ENCODE peak calls at places on chromosomes 13 and 19, in six cellular contexts. A, O, L, B, R and K are unnamed samples.

GRCh38 chr19:39438270-39438934 is 2.7 kb upstream of the RPS16 start:
- DNase-seq in O (no peak), A (peak; percentile 58), R (no peak), B (no peak), L (no peak), K (peak; percentile 44)

GRCh38 chr19:46155237-46155636 is 7.2 kb downstream of the IGFL2 start:
- DNase-seq in O (no peak), R (no peak), A (no peak), B (no peak), L (no peak), K (peak; percentile 7)

GRCh38 chr13:57740719-57741118 is 109.2 kb downstream of the PCDH17 start:
- DNase-seq in O (no peak), R (no peak), B (no peak), L (no peak), A (no peak), K (no peak)

GRCh38 chr13:99260216-99260615 is 2.0 kb upstream of the GPR18 start:
- DNase-seq in R (no peak), O (no peak), A (no peak), L (no peak), B (no peak), K (no peak)

GRCh38 chr19:1017115-1017905 is 3.6 kb downstream of the TMEM259 start:
- DNase-seq in O (no peak), B (no peak), A (no peak), R (no peak), L (no peak), K (no peak)

GRCh38 chr19:53158119-53158656 is 665 bp downstream of the ZNF347 start:
- DNase-seq in B (peak; percentile 41), R (no peak), L (peak; percentile 70), O (peak; percentile 22), A (peak; percentile 38), K (no peak)

GRCh38 chr19:55431183-55431582 is 11.9 kb downstream of the SHISA7 start:
- DNase-seq in B (no peak), L (no peak), A (no peak), R (no peak), O (no peak), K (no peak)

GRCh38 chr19:38551450-38551813 is 66.3 kb downstream of the MAP4K1 start:
- DNase-seq in R (no peak), O (no peak), L (no peak), B (peak; percentile 75), A (no peak), K (no peak)

GRCh38 chr19:4083677-4084546 is 17.2 kb upstream of the ZBTB7A start:
- DNase-seq in R (no peak), L (no peak), B (peak; percentile 84), O (no peak), A (no peak), K (no peak)

GRCh38 chr13:78998736-78999135 is 339.8 kb upstream of the OBI1 start:
- DNase-seq in L (no peak), R (no peak), O (no peak), B (no peak), A (no peak), K (no peak)

GRCh38 chr19:1862424-1863307 is 713 bp downstream of the KLF16 start:
- DNase-seq in A (no peak), R (no peak), L (no peak), O (no peak), B (peak; percentile 78), K (no peak)

GRCh38 chr13:114237415-114238112 is 2.9 kb downstream of the CDC16 start:
- DNase-seq in B (no peak), R (no peak), A (no peak), O (no peak), L (no peak), K (no peak)

GRCh38 chr13:101556676-101557121 is 104.2 kb downstream of the ITGBL1 start:
- DNase-seq in O (no peak), A (no peak), L (no peak), R (no peak), B (no peak), K (no peak)

GRCh38 chr13:47420012-47420411 is 523.2 kb upstream of the HTR2A start:
- DNase-seq in R (no peak), O (no peak), A (no peak), L (no peak), B (no peak), K (peak; percentile 6)
- TF ChIP-seq CTCF in R (peak; percentile 4), O (no peak), A (peak; percentile 51), L (no peak), B (no peak), K (no peak)

GRCh38 chr19:5396963-5397362 is 56.4 kb upstream of the PTPRS start:
- DNase-seq in A (no peak), R (no peak), O (no peak), B (no peak), L (no peak), K (no peak)

GRCh38 chr19:5395541-5395940 is 54.9 kb upstream of the PTPRS start:
- DNase-seq in O (no peak), R (no peak), B (no peak), L (no peak), A (peak; percentile 17), K (no peak)

GRCh38 chr19:5395996-5396939 is 55.7 kb upstream of the PTPRS start:
- DNase-seq in B (no peak), L (no peak), A (no peak), O (no peak), R (no peak), K (no peak)

GRCh38 chr19:5397804-5398692 is 57.2 kb upstream of the ZNRF4 start:
- DNase-seq in L (no peak), A (no peak), O (no peak), B (no peak), R (no peak), K (peak; percentile 7)

DNA sequence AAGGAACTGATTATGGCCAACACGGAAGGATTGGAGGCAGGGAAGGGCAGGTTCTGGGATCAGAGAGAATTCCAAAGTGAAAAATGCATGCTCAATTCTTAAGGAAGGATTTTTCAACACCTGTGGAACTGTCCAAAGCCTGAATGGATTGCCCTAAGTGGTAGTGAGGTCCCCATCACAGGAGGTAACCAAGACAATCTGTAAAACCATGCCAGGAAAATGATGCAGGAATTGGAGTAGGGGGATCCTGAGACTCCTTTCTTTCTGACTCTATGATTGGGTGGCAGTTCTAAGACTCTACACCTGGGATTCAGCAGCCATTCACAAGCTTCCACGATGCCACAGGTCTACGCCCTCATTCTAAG is 56.5 kb upstream of the ZNRF4 start:
- DNase-seq in O (no peak), A (no peak), L (no peak), R (no peak), B (no peak), K (no peak)
- TF ChIP-seq CTCF in O (no peak), A (no peak), L (no peak), R (no peak), B (no peak), K (no peak)

DNA sequence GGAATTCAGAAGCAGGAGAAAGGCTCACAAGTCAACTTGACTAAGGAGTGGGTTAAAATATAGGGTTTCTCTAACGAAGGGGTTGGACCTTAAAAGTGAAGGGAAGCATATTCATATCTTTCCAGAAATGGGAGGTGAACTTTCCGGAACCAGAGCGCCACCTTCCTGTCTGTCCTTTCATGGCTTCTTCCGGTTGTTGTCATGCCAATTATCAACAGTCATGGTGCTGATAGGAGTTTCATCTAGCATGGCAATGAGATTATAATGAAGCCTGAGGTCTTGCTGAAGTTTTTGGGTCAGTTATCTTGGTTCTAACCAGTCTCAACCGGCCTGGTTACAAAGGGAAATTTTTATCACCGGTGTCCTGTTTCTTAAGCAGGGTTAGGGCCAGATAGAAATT is 162.9 kb upstream of the NBEA start:
- DNase-seq in R (no peak), B (no peak), A (no peak), L (no peak), O (no peak), K (no peak)
- TF ChIP-seq CTCF in R (no peak), B (no peak), A (peak; percentile 11), L (no peak), O (no peak), K (peak; percentile 24)

GRCh38 chr13:46992383-46992952 is 95.6 kb upstream of the HTR2A start:
- DNase-seq in O (no peak), A (peak; percentile 32), R (no peak), B (no peak), L (no peak), K (no peak)
- TF ChIP-seq CTCF in O (no peak), A (peak; percentile 59), R (peak; percentile 31), B (peak; percentile 14), L (peak; percentile 55), K (peak; percentile 48)

GRCh38 chr13:20704459-20705069 is 1.1 kb downstream of the IL17D start:
- DNase-seq in L (no peak), B (no peak), A (no peak), R (no peak), O (no peak), K (no peak)

GRCh38 chr13:20703785-20704458 is 423 bp downstream of the IL17D start:
- DNase-seq in B (peak; percentile 92), A (peak; percentile 82), L (peak; percentile 86), R (no peak), O (peak; percentile 74), K (peak; percentile 72)

GRCh38 chr13:20702530-20702929 is 969 bp upstream of the IL17D start:
- DNase-seq in B (no peak), O (no peak), R (no peak), A (no peak), L (no peak), K (no peak)

GRCh38 chr13:20700288-20700687 is 3.2 kb upstream of the IL17D start:
- DNase-seq in O (no peak), B (no peak), L (no peak), A (no peak), R (no peak), K (no peak)

GRCh38 chr13:20702945-20703784 is at the start of gene IL17D:
- DNase-seq in O (no peak), R (no peak), L (no peak), B (peak; percentile 78), A (peak; percentile 7), K (no peak)
- TF ChIP-seq CTCF in O (no peak), R (no peak), L (peak; percentile 25), B (no peak), A (no peak), K (peak; percentile 35)

DNA sequence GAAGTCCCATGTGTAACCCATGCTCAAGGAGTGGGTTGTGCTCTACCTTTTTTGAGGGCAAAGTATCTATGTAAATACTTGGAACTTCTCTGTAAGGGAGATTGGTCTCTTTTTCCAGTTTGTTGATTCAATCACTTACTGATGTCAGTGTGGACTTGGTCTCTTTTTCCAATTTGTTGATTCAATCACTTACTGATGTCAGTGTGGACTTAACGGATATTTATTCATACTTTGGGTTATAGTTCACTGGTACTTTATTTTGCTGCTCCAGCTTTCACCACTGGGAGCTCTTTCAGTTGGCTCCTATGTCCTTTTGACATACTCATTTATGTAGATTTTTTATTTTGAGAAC is 36.4 kb downstream of the COG3 start:
- DNase-seq in B (no peak), O (no peak), R (no peak), A (no peak), L (no peak), K (no peak)
- TF ChIP-seq CTCF in B (no peak), O (no peak), R (no peak), A (no peak), L (no peak), K (peak; percentile 31)